ENCODE peak calls at places on chromosomes 3 and 15, in nine cellular contexts. S is HTR-8/SVneo; C is foreskin fibroblast; B is myocyte; Z is left ventricle myocardium superior; W is activated CD8-positive, alpha-beta memory T cell treated with anti-CD3 and anti-CD28 coated beads, Interleukin-2, amount 50 U/mL, for 48 hours; P is SJSA1; T is posterior cingulate gyrus; O is activated CD4-positive, alpha-beta T cell treated with anti-CD3 and anti-CD28 coated beads, Interleukin-2, amount 50 U/mL, for 48 hours. K is an unnamed sample.
A peak's percentile ranks its signal among the peaks of the same experiment; 100 is the strongest.

GRCh38 chr15:64731012-64731806 is 44.2 kb downstream of the RBPMS2 start:
- DNase-seq in S (peak; percentile 71), C (peak; percentile 84), B (peak; percentile 72), Z (peak; percentile 91), W (peak; percentile 96), P (peak; percentile 72), T (peak; percentile 77), O (peak; percentile 93), K (peak; percentile 72)

GRCh38 chr3:114569186-114569585 is 275.4 kb downstream of the TIGIT start:
- DNase-seq in S (no peak), C (no peak), B (no peak), Z (no peak), W (no peak), P (no peak), T (no peak), O (no peak), K (no peak)

GRCh38 chr3:42164635-42165034 is 73.5 kb downstream of the TRAK1 start:
- DNase-seq in S (no peak), C (no peak), B (no peak), Z (no peak), W (no peak), P (no peak), T (no peak), O (no peak), K (no peak)

GRCh38 chr3:137121704-137122314 is 164.0 kb downstream of the IL20RB start:
- DNase-seq in S (peak; percentile 22), C (peak; percentile 29), B (peak; percentile 39), Z (no peak), W (no peak), P (peak; percentile 6), T (no peak), O (peak; percentile 14), K (peak; percentile 30)

GRCh38 chr15:48330045-48330840 is 986 bp upstream of the DUT start:
- DNase-seq in S (no peak), C (peak; percentile 30), B (peak; percentile 8), Z (no peak), W (no peak), P (peak; percentile 37), T (no peak), O (no peak), K (no peak)

GRCh38 chr3:129506272-129506742 is 22.1 kb upstream of the RHO start:
- DNase-seq in S (no peak), C (no peak), B (no peak), Z (no peak), W (no peak), P (no peak), T (no peak), O (no peak), K (no peak)

GRCh38 chr3:75295013-75295412 is 369.1 kb upstream of the FRG2C start:
- DNase-seq in S (no peak), C (no peak), B (no peak), Z (no peak), W (no peak), P (no peak), T (no peak), O (no peak), K (no peak)

GRCh38 chr3:57826286-57826951 is 70.3 kb downstream of the SLMAP start:
- DNase-seq in S (no peak), C (peak; percentile 30), B (peak; percentile 28), Z (no peak), W (no peak), P (no peak), T (no peak), O (no peak), K (no peak)

GRCh38 chr3:171901615-171902312 is 58.6 kb downstream of the TMEM212 start:
- DNase-seq in S (no peak), C (peak; percentile 77), B (no peak), Z (no peak), W (no peak), P (no peak), T (no peak), O (no peak), K (no peak)

GRCh38 chr15:62782100-62782791 is 260.3 kb upstream of the TPM1 start:
- DNase-seq in S (peak; percentile 72), C (peak; percentile 82), B (peak; percentile 89), Z (peak; percentile 75), W (no peak), P (peak; percentile 78), T (no peak), O (peak; percentile 7), K (peak; percentile 56)

GRCh38 chr3:23948761-23949160 is 3.7 kb downstream of the NR1D2 start:
- DNase-seq in S (no peak), C (peak; percentile 70), B (no peak), Z (no peak), W (no peak), P (no peak), T (no peak), O (no peak), K (no peak)

GRCh38 chr3:190697901-190698300 is 164.6 kb downstream of the GMNC start:
- DNase-seq in S (no peak), C (peak; percentile 33), B (peak; percentile 50), Z (no peak), W (no peak), P (no peak), T (no peak), O (no peak), K (peak; percentile 52)

GRCh38 chr15:25172691-25173090 is 217.9 kb downstream of the SNRPN start:
- DNase-seq in S (no peak), C (no peak), B (no peak), Z (no peak), W (no peak), P (no peak), T (peak; percentile 11), O (no peak), K (no peak)

GRCh38 chr3:71785594-71786472 is 885 bp upstream of the PROK2 start:
- DNase-seq in S (no peak), C (peak; percentile 30), B (no peak), Z (no peak), W (no peak), P (no peak), T (no peak), O (no peak), K (no peak)

GRCh38 chr3:13308406-13308805 is 111.7 kb downstream of the NUP210 start:
- DNase-seq in S (peak; percentile 41), C (peak; percentile 20), B (no peak), Z (no peak), W (no peak), P (no peak), T (peak; percentile 42), O (peak; percentile 41), K (peak; percentile 9)

GRCh38 chr15:26887926-26888666 is 21.2 kb downstream of the GABRA5 start:
- DNase-seq in S (no peak), C (no peak), B (no peak), Z (no peak), W (no peak), P (no peak), T (no peak), O (no peak), K (no peak)

GRCh38 chr15:38660726-38661125 is 96.1 kb upstream of the RASGRP1 start:
- DNase-seq in S (no peak), C (no peak), B (no peak), Z (no peak), W (no peak), P (no peak), T (no peak), O (no peak), K (no peak)

GRCh38 chr3:126013742-126014141 is 44.8 kb downstream of the ROPN1B start:
- DNase-seq in S (no peak), C (no peak), B (peak; percentile 60), Z (no peak), W (no peak), P (no peak), T (no peak), O (no peak), K (no peak)

GRCh38 chr15:27454281-27455060 is 483.5 kb downstream of the GABRG3 start:
- DNase-seq in S (no peak), C (peak; percentile 58), B (no peak), Z (no peak), W (no peak), P (peak; percentile 58), T (no peak), O (no peak), K (peak; percentile 35)

GRCh38 chr15:88654430-88655102 is 15.8 kb downstream of the ISG20 start:
- DNase-seq in S (no peak), C (no peak), B (no peak), Z (no peak), W (no peak), P (no peak), T (no peak), O (no peak), K (no peak)

GRCh38 chr3:19065027-19065426 is 83.3 kb upstream of the KCNH8 start:
- DNase-seq in S (no peak), C (no peak), B (no peak), Z (no peak), W (no peak), P (no peak), T (no peak), O (no peak), K (no peak)

GRCh38 chr3:186824430-186825139 is 17.9 kb upstream of the ADIPOQ start:
- DNase-seq in S (no peak), C (no peak), B (no peak), Z (no peak), W (peak; percentile 54), P (no peak), T (no peak), O (no peak), K (no peak)

GRCh38 chr3:194168994-194169393 is 33.0 kb downstream of the HES1 start:
- DNase-seq in S (no peak), C (no peak), B (no peak), Z (no peak), W (no peak), P (no peak), T (no peak), O (no peak), K (peak; percentile 25)

GRCh38 chr15:74780983-74781672 is 752 bp upstream of the CSK start:
- DNase-seq in S (no peak), C (peak; percentile 72), B (peak; percentile 62), Z (peak; percentile 53), W (no peak), P (no peak), T (no peak), O (peak; percentile 61), K (no peak)